ENCODE peak calls at places on chromosomes 12 and 14, in five cellular contexts. S, V, F, G and Z are unnamed samples.

GRCh38 chr14:100018482-100018881 is 46.7 kb upstream of the EVL start:
- DNase-seq in F (no peak), S (no peak), V (no peak), G (peak), Z (no peak)

GRCh38 chr14:74660167-74660566 is 48.1 kb upstream of the LTBP2 start:
- DNase-seq in F (no peak), S (no peak), G (no peak), V (no peak), Z (no peak)

GRCh38 chr14:36659822-36660735 is 1.6 kb upstream of the PAX9 start:
- DNase-seq in S (no peak), G (no peak), V (no peak), F (no peak), Z (peak)

GRCh38 chr12:99620159-99620479 is 27.4 kb upstream of the GARIN6 start:
- DNase-seq in F (no peak), S (no peak), V (no peak), G (no peak), Z (no peak)

GRCh38 chr14:64195194-64195593 is 99.0 kb downstream of the ESR2 start:
- DNase-seq in G (no peak), S (no peak), V (no peak), F (no peak), Z (no peak)

GRCh38 chr14:21160061-21160610 is 4.3 kb upstream of the OR5AU1 start:
- DNase-seq in G (no peak), S (no peak), F (no peak), V (no peak), Z (no peak)

GRCh38 chr14:67186789-67187188 is 2.5 kb upstream of the GARIN2 start:
- DNase-seq in V (no peak), F (no peak), S (no peak), G (peak), Z (no peak)

GRCh38 chr12:18483723-18484325 is 222.5 kb downstream of the PIK3C2G start:
- DNase-seq in V (no peak), F (no peak), G (no peak), S (peak), Z (no peak)

GRCh38 chr14:93764211-93764659 is 24.1 kb downstream of the PRIMA1 start:
- DNase-seq in G (peak), F (no peak), S (no peak), V (no peak), Z (no peak)

GRCh38 chr12:48980389-48980952 is 2.3 kb downstream of the WNT1 start:
- DNase-seq in F (no peak), V (no peak), G (no peak), S (no peak), Z (no peak)

GRCh38 chr12:53653595-53653994 is 22.3 kb downstream of the ATP5MC2 start:
- DNase-seq in F (no peak), G (no peak), V (no peak), S (no peak), Z (no peak)

GRCh38 chr12:110371408-110372055 is 32.0 kb downstream of the ANAPC7 start:
- DNase-seq in F (no peak), V (no peak), G (no peak), S (no peak), Z (no peak)

GRCh38 chr12:81270385-81270784 is 192.5 kb downstream of the ACSS3 start:
- DNase-seq in F (no peak), V (no peak), S (no peak), G (no peak), Z (no peak)

GRCh38 chr12:27549801-27550652 is 26.0 kb downstream of the PPFIBP1 start:
- DNase-seq in G (peak), F (peak), V (peak), S (peak), Z (peak)

GRCh38 chr14:54253195-54253947 is 143.4 kb upstream of the CDKN3 start:
- DNase-seq in G (peak), F (no peak), V (peak), S (no peak), Z (peak)

GRCh38 chr12:105978686-105979085 is 160.1 kb downstream of the NUAK1 start:
- DNase-seq in G (peak), S (no peak), F (no peak), V (no peak), Z (no peak)